ENCODE peak calls at places on chromosomes 5 and 9, in eight cellular contexts. G, Q, E, C, U, Z, L and R are unnamed samples.

GRCh38 chr5:84017704-84018240 is 297.1 kb upstream of the HAPLN1 start:
- DNase-seq in U (no peak), Q (no peak), G (no peak), Z (no peak), E (no peak), C (no peak), L (peak), R (peak)

GRCh38 chr9:38367898-38368297 is 24.6 kb upstream of the ALDH1B1 start:
- DNase-seq in U (no peak), Q (no peak), G (no peak), Z (no peak), L (no peak), C (no peak), E (no peak), R (no peak)

GRCh38 chr9:127448112-127448805 is 2.9 kb downstream of the RPL12 start:
- DNase-seq in L (no peak), U (peak), Q (no peak), C (no peak), Z (no peak), E (no peak), G (no peak), R (peak)

GRCh38 chr5:32071351-32071944 is 102.7 kb downstream of the GOLPH3 start:
- DNase-seq in C (no peak), G (no peak), Z (no peak), E (no peak), U (no peak), L (peak), Q (no peak), R (no peak)

GRCh38 chr9:101462558-101462957 is 27.0 kb upstream of the ALDOB start:
- DNase-seq in Z (no peak), E (no peak), C (no peak), L (no peak), Q (no peak), G (no peak), U (no peak), R (no peak)

GRCh38 chr5:14569948-14570691 is 11.5 kb upstream of the OTULINL start:
- DNase-seq in L (peak), C (no peak), U (no peak), Q (no peak), G (no peak), E (no peak), Z (no peak), R (peak)

GRCh38 chr5:149264432-149265069 is 7.1 kb upstream of the AFAP1L1 start:
- DNase-seq in U (peak), Q (no peak), Z (peak), G (peak), E (peak), C (peak), L (peak), R (peak)

GRCh38 chr5:172793577-172794488 is 22.8 kb upstream of the DUSP1 start:
- DNase-seq in E (peak), C (no peak), L (peak), U (peak), G (no peak), Q (peak), Z (no peak), R (peak)

GRCh38 chr5:54713923-54714581 is 196.5 kb downstream of the SNX18 start:
- DNase-seq in Q (no peak), U (no peak), Z (no peak), E (no peak), L (no peak), G (no peak), C (no peak), R (no peak)

GRCh38 chr5:148005788-148006520 is 57.8 kb upstream of the SPINK5 start:
- DNase-seq in C (no peak), Z (no peak), G (no peak), Q (no peak), L (peak), U (peak), E (no peak), R (peak)

GRCh38 chr5:108749130-108749861 is 1.6 kb downstream of the FER start:
- DNase-seq in G (no peak), E (no peak), Q (peak), C (no peak), Z (no peak), U (peak), L (no peak), R (peak)

GRCh38 chr5:109865636-109866035 is 175.9 kb downstream of the MAN2A1 start:
- DNase-seq in Q (no peak), U (no peak), C (peak), L (peak), E (no peak), G (no peak), Z (no peak), R (peak)

GRCh38 chr5:13739462-13739861 is 205.0 kb downstream of the DNAH5 start:
- DNase-seq in G (no peak), Q (no peak), Z (no peak), E (no peak), U (no peak), C (no peak), L (peak), R (no peak)

GRCh38 chr5:138722518-138722917 is 30.7 kb upstream of the CTNNA1 start:
- DNase-seq in G (no peak), C (no peak), Z (no peak), E (peak), L (no peak), U (peak), Q (no peak), R (peak)

GRCh38 chr9:136305822-136306690 is 2.2 kb upstream of the CCDC187 start:
- DNase-seq in Q (no peak), E (no peak), U (no peak), L (no peak), C (no peak), G (no peak), Z (no peak), R (no peak)

GRCh38 chr5:172713113-172713808 is 57.7 kb downstream of the DUSP1 start:
- DNase-seq in Q (no peak), G (peak), C (peak), E (peak), L (peak), Z (peak), U (peak), R (peak)

GRCh38 chr9:38018964-38019602 is 49.9 kb downstream of the SHB start:
- DNase-seq in E (peak), Q (no peak), L (peak), Z (no peak), U (no peak), G (no peak), C (peak), R (peak)

GRCh38 chr5:110096419-110096818 is 406.7 kb downstream of the MAN2A1 start:
- DNase-seq in Z (no peak), Q (no peak), G (no peak), C (no peak), L (no peak), U (no peak), E (no peak), R (no peak)